ENCODE peak calls at places on chromosomes 4 and X, in seven cellular contexts. W, H, F, N, G, A and Q are unnamed samples.

GRCh38 chr4:175705407-175705806 is 106.7 kb downstream of the GPM6A start:
- DNase-seq in H (no peak), A (no peak), F (no peak), W (no peak), G (no peak), N (no peak), Q (no peak)

GRCh38 chr4:7699040-7699439 is 240.6 kb downstream of the AFAP1 start:
- DNase-seq in H (peak; percentile 76), W (no peak), A (peak; percentile 74), G (no peak), N (no peak), F (no peak), Q (peak; percentile 65)

GRCh38 chr4:137558951-137559350 is 26.7 kb upstream of the PCDH18 start:
- DNase-seq in N (no peak), W (no peak), H (peak; percentile 38), A (no peak), G (no peak), F (no peak), Q (no peak)

GRCh38 chr4:36187723-36188333 is 56.5 kb downstream of the ARAP2 start:
- DNase-seq in A (no peak), G (no peak), H (no peak), F (no peak), N (no peak), W (no peak), Q (no peak)

GRCh38 chrX:130669233-130669632 is 233.8 kb downstream of the ENOX2 start:
- DNase-seq in G (no peak), N (no peak), H (no peak), F (no peak), W (no peak), A (no peak), Q (no peak)

GRCh38 chr4:182752158-182752910 is 164.9 kb downstream of the DCTD start:
- DNase-seq in W (no peak), H (peak; percentile 64), N (no peak), A (no peak), G (no peak), F (no peak), Q (no peak)

GRCh38 chr4:22474636-22475310 is 41.1 kb downstream of the ADGRA3 start:
- DNase-seq in A (no peak), H (no peak), W (no peak), N (no peak), G (no peak), F (no peak), Q (no peak)

GRCh38 chr4:16687845-16688244 is 210.6 kb downstream of the LDB2 start:
- DNase-seq in A (no peak), H (no peak), G (no peak), F (no peak), W (no peak), N (no peak), Q (no peak)

GRCh38 chrX:40807384-40807783 is 72.0 kb upstream of the MED14 start:
- DNase-seq in W (no peak), N (no peak), F (no peak), H (no peak), A (no peak), G (no peak), Q (no peak)

GRCh38 chr4:26208237-26208985 is 112.4 kb upstream of the RBPJ start:
- DNase-seq in H (no peak), N (no peak), F (no peak), A (no peak), W (no peak), G (no peak), Q (no peak)

GRCh38 chr4:2337131-2337723 is 75.3 kb upstream of the MXD4 start:
- DNase-seq in H (no peak), G (no peak), F (no peak), A (no peak), N (no peak), W (no peak), Q (no peak)

GRCh38 chr4:148094149-148094548 is 348.1 kb downstream of the NR3C2 start:
- DNase-seq in H (no peak), A (no peak), F (no peak), G (no peak), N (no peak), W (no peak), Q (no peak)

GRCh38 chr4:108149588-108150380 is 18.9 kb downstream of the LEF1 start:
- DNase-seq in F (no peak), A (no peak), N (no peak), W (no peak), G (no peak), H (peak; percentile 64), Q (no peak)

GRCh38 chr4:98506462-98507132 is 151.8 kb downstream of the TSPAN5 start:
- DNase-seq in W (no peak), H (no peak), N (no peak), A (no peak), F (no peak), G (no peak), Q (no peak)

GRCh38 chr4:131644619-131645018 is 1504.5 kb upstream of the PCDH10 start:
- DNase-seq in N (no peak), F (no peak), A (no peak), W (no peak), H (no peak), G (no peak), Q (no peak)